ENCODE peak calls at places on chromosomes 12 and 14, in four cellular contexts. A, H, T and X are unnamed samples.
A peak's percentile ranks its signal among the peaks of the same experiment; 100 is the strongest.

GRCh38 chr12:4191642-4192041 is 81.9 kb upstream of the CCND2 start:
- DNase-seq in H (no peak), A (no peak), T (no peak), X (no peak)

GRCh38 chr14:38342803-38343202 is 86.9 kb upstream of the CLEC14A start:
- DNase-seq in H (no peak), A (no peak), T (no peak), X (no peak)

GRCh38 chr12:92552412-92553108 is 150.2 kb upstream of the PLEKHG7 start:
- DNase-seq in A (no peak), H (no peak), T (no peak), X (no peak)

GRCh38 chr14:20262642-20263128 is 23.6 kb downstream of the OR11H4 start:
- DNase-seq in H (no peak), T (peak; percentile 6), A (no peak), X (no peak)

GRCh38 chr12:49288412-49288853 is 6.5 kb upstream of the PRPH start:
- DNase-seq in A (peak; percentile 34), T (peak; percentile 46), H (peak; percentile 82), X (peak; percentile 62)

GRCh38 chr12:111596985-111597730 is 2.0 kb downstream of the ATXN2 start:
- DNase-seq in A (peak; percentile 70), H (peak; percentile 63), T (peak; percentile 59), X (no peak)

GRCh38 chr14:77882631-77883030 is 82.7 kb downstream of the ADCK1 start:
- DNase-seq in T (no peak), H (no peak), A (no peak), X (no peak)

GRCh38 chr12:53078425-53079225 is 565 bp downstream of the SPRYD3 start:
- DNase-seq in H (no peak), A (no peak), T (no peak), X (no peak)

GRCh38 chr12:67268335-67268895 is 743 bp upstream of the CAND1 start:
- DNase-seq in A (peak; percentile 98), T (peak; percentile 98), H (peak; percentile 76), X (peak; percentile 96)

GRCh38 chr14:32657081-32657480 is 281.6 kb upstream of the NPAS3 start:
- DNase-seq in H (no peak), T (no peak), A (peak; percentile 15), X (no peak)

GRCh38 chr14:49497725-49498348 is 88.3 kb downstream of the RPS29 start:
- DNase-seq in T (peak; percentile 72), A (peak; percentile 70), H (no peak), X (peak; percentile 46)

GRCh38 chr14:84592770-84593169 is 937.2 kb upstream of the FLRT2 start:
- DNase-seq in A (no peak), H (no peak), T (no peak), X (no peak)

GRCh38 chr12:57477710-57478681 is 1.7 kb downstream of the ARHGAP9 start:
- DNase-seq in H (no peak), A (no peak), T (no peak), X (no peak)

GRCh38 chr14:81172353-81172752 is 48.4 kb downstream of the GTF2A1 start:
- DNase-seq in T (no peak), H (no peak), A (no peak), X (no peak)

GRCh38 chr14:91885837-91886236 is 18.5 kb upstream of the TC2N start:
- DNase-seq in A (no peak), H (no peak), T (no peak), X (no peak)

GRCh38 chr12:95574030-95574429 is 22.8 kb upstream of the USP44 start:
- DNase-seq in H (peak; percentile 76), T (no peak), A (no peak), X (peak; percentile 84)

GRCh38 chr12:95577820-95578219 is 26.5 kb upstream of the USP44 start:
- DNase-seq in H (no peak), A (no peak), T (no peak), X (no peak)

GRCh38 chr12:95571369-95571768 is 20.1 kb upstream of the USP44 start:
- DNase-seq in T (no peak), A (no peak), H (no peak), X (no peak)

GRCh38 chr12:95574799-95575452 is 23.6 kb upstream of the USP44 start:
- DNase-seq in H (no peak), A (peak; percentile 31), T (peak; percentile 49), X (no peak)
- TF ChIP-seq ZNF274 in H (no peak), A (no peak), T (no peak), X (no peak)

GRCh38 chr14:103517626-103518415 is 4.8 kb downstream of the CKB start:
- DNase-seq in A (no peak), T (no peak), H (peak; percentile 67), X (no peak)

GRCh38 chr14:103520269-103520656 is 2.4 kb downstream of the CKB start:
- DNase-seq in T (no peak), A (no peak), H (no peak), X (no peak)

GRCh38 chr14:103518416-103519042 is 4.1 kb downstream of the CKB start:
- DNase-seq in T (no peak), A (peak; percentile 51), H (peak; percentile 93), X (no peak)

GRCh38 chr14:103519837-103520212 is 2.8 kb downstream of the CKB start:
- DNase-seq in H (no peak), A (no peak), T (no peak), X (no peak)

GRCh38 chr14:103519043-103519836 is 3.4 kb downstream of the CKB start:
- DNase-seq in T (no peak), A (no peak), H (no peak), X (no peak)
- H3K4me1 ChIP-seq in T (peaks cover 45% of the 10 kb centered on the region), A (peaks cover 46% of the 10 kb centered on the region), H (peaks cover 20% of the 10 kb centered on the region), X (peaks cover 22% of the 10 kb centered on the region)

GRCh38 chr12:91219919-91220318 is 37.3 kb upstream of the DCN start:
- DNase-seq in T (no peak), A (no peak), H (no peak), X (no peak)
- TF ChIP-seq ZNF274 in T (no peak), A (no peak), H (no peak), X (no peak)

DNA sequence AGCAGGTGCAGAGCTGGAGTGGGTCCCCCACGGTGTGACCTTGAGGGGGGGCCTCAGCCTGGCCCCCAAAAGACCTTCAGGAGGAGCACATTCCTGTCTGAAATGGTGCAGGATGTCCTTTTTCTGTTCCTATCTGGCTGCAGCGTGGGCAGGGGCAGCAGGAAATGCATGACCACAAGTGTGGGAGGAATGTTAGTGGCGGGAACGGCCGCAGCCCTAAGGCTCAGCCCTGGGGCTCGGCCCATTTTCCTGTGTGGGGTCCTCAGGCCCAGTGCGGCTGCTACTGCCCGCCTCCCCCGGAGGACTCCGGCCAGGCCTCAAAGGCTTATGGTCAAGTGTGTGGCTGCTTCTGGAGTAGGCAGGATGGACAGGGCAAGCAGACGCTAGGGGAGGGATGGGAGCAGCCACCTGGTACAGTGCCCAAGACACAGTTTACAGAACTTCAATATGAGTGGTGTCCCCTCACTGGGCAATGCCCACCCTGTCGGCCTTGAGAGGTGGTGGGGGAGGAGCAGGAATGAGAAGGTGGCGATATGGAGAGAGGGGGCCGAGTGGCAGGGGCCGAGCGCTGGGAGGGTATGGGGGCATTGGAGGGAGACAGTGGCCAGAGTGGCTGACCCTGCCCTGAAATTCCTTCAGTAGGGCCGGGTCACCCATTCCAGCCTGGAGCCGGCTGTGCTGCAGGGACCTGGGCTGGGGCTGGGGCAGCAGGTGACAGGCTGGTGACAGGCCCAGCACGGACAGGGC is 137.4 kb downstream of the CALM1 start:
- DNase-seq in T (no peak), A (no peak), H (no peak), X (no peak)
- H3K4me1 ChIP-seq in T (no peaks in the 10 kb centered on the region), A (no peaks in the 10 kb centered on the region), H (no peaks in the 10 kb centered on the region), X (peaks cover 12% of the 10 kb centered on the region)

GRCh38 chr14:103157969-103158368 is 34.7 kb downstream of the TNFAIP2 start:
- DNase-seq in A (no peak), T (no peak), H (no peak), X (no peak)

GRCh38 chr14:103151270-103151933 is 28.1 kb downstream of the TNFAIP2 start:
- DNase-seq in T (no peak), A (no peak), H (no peak), X (no peak)

GRCh38 chr14:103155826-103156394 is 32.6 kb downstream of the TNFAIP2 start:
- DNase-seq in A (no peak), H (no peak), T (no peak), X (no peak)

GRCh38 chr14:103156733-103157411 is 33.6 kb downstream of the TNFAIP2 start:
- DNase-seq in H (no peak), A (no peak), T (no peak), X (no peak)

DNA sequence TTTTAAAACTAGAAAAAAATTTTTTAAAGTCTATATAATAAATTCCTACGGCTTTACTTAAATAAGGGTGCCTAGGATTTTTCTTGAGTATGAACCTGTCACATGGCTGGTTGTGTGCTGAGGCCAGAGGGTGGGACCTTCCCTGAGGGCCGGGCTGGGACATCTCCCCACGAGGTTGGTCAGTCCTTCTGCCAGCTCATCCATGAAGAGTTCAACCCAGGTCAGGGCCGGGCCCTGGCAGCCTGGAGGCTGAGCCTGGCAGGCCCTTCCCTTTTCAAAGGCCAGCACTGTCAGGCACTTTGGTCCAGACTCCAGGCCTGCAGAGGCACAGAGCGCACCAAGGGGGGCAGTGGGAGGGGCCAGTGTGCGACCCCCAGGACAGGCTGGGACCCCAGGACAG is 31.8 kb downstream of the TNFAIP2 start:
- DNase-seq in T (peak; percentile 61), H (no peak), A (peak; percentile 69), X (no peak)
- TF ChIP-seq ZNF274 in T (no peak), H (no peak), A (no peak), X (no peak)

GRCh38 chr12:96241484-96242256 is 47.5 kb downstream of the ELK3 start:
- DNase-seq in T (no peak), A (no peak), H (no peak), X (no peak)
- H3K4me1 ChIP-seq in T (no peaks in the 10 kb centered on the region), A (peaks cover 7% of the 10 kb centered on the region), H (no peaks in the 10 kb centered on the region), X (peaks cover 4% of the 10 kb centered on the region)

GRCh38 chr12:56358836-56359532 is 923 bp downstream of the STAT2 start:
- DNase-seq in A (no peak), T (no peak), H (no peak), X (no peak)

GRCh38 chr12:56361487-56362129 is 1.0 kb downstream of the APOF start:
- DNase-seq in A (no peak), T (no peak), H (no peak), X (no peak)

GRCh38 chr12:56362130-56363059 is at the start of gene APOF:
- DNase-seq in H (no peak), T (no peak), A (peak; percentile 92), X (no peak)

GRCh38 chr12:56359851-56360767 is at the start of gene STAT2:
- DNase-seq in H (peak; percentile 98), A (peak; percentile 98), T (peak; percentile 100), X (peak; percentile 99)
- TF ChIP-seq ZNF274 in H (no peak), A (peak; percentile 38), T (no peak), X (no peak)

GRCh38 chr12:81141220-81141619 is 63.3 kb downstream of the ACSS3 start:
- DNase-seq in T (no peak), H (no peak), A (peak; percentile 30), X (no peak)

DNA sequence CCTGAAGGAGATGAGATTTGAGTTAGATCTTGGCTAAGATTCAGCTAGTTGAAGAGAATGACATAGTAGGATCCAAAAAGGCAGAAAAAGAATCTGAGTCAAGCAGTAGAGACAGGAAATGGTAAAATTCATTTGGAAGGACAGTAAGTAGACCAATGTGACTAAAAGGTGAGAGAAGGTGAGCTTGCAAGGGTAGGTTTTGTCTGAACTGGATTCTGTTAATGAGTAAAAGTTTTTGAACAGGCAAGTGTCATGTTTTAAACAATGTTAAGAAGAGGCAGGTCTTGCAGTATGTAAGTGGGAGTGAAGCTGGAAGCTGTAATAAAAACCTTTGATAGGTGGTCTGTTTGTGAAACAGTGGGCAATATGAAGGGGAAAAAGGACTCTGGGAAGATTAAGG is 58.6 kb downstream of the ACSS3 start:
- DNase-seq in A (no peak), T (no peak), H (no peak), X (no peak)
- H3K4me1 ChIP-seq in A (peaks cover 32% of the 10 kb centered on the region), T (no peaks in the 10 kb centered on the region), H (no peaks in the 10 kb centered on the region), X (no peaks in the 10 kb centered on the region)